ENCODE peak calls at places on chromosome 10, in nine cellular contexts. Z is WTC11, S is non-pigmented ciliary epithelial cell, C is ovary, H is neural crest cell, B is ELF-1, O is NCI-H1436, K is trophoblast cell, P is brain microvascular endothelial cell. Y is an unnamed sample.
A peak's percentile ranks its signal among the peaks of the same experiment; 100 is the strongest.

GRCh38 chr10:110664483-110665420 is 20.6 kb downstream of the RBM20 start:
- DNase-seq in O (no peak), P (peak; percentile 90), B (peak; percentile 59), Z (no peak), S (peak; percentile 66), C (no peak), H (no peak), K (peak; percentile 89), Y (no peak)

GRCh38 chr10:3468919-3469638 is 296.5 kb upstream of the PITRM1 start:
- DNase-seq in C (peak; percentile 61), K (peak; percentile 86), Z (no peak), O (no peak), P (peak; percentile 87), H (no peak), S (peak; percentile 81), B (peak; percentile 60), Y (no peak)

GRCh38 chr10:13740416-13740815 is 153.7 kb downstream of the PRPF18 start:
- DNase-seq in P (no peak), H (no peak), Z (no peak), K (peak; percentile 71), B (peak; percentile 32), S (no peak), O (no peak), C (no peak), Y (no peak)

GRCh38 chr10:76033457-76034196 is 602.2 kb downstream of the LRMDA start:
- DNase-seq in K (no peak), H (no peak), Z (no peak), C (peak; percentile 43), B (peak; percentile 73), P (peak; percentile 2), S (no peak), O (no peak), Y (peak; percentile 51)

GRCh38 chr10:79422178-79422892 is 23.1 kb downstream of the ZCCHC24 start:
- DNase-seq in B (no peak), Z (no peak), C (peak; percentile 72), O (no peak), S (no peak), K (no peak), H (no peak), P (peak; percentile 84), Y (no peak)

GRCh38 chr10:11131112-11131639 is 113.5 kb downstream of the CELF2 start:
- DNase-seq in H (no peak), B (no peak), C (no peak), P (no peak), Z (no peak), K (no peak), O (no peak), S (no peak), Y (no peak)

GRCh38 chr10:119313645-119314044 is 106.3 kb downstream of the GRK5 start:
- DNase-seq in S (no peak), P (no peak), K (no peak), O (no peak), B (no peak), H (no peak), Z (no peak), C (no peak), Y (no peak)

GRCh38 chr10:232061-232460 is 96.8 kb downstream of the ZMYND11 start:
- DNase-seq in P (no peak), O (no peak), K (no peak), H (no peak), B (no peak), Z (no peak), S (no peak), C (no peak), Y (no peak)

GRCh38 chr10:43060291-43060690 is 16.6 kb upstream of the RET start:
- DNase-seq in H (no peak), B (no peak), Z (no peak), P (no peak), C (no peak), O (no peak), S (no peak), K (no peak), Y (no peak)

GRCh38 chr10:3708830-3709229 is 76.2 kb downstream of the KLF6 start:
- DNase-seq in S (no peak), P (peak; percentile 50), Z (no peak), B (no peak), K (peak; percentile 67), O (no peak), C (no peak), H (no peak), Y (no peak)

GRCh38 chr10:75507469-75507868 is 76.0 kb downstream of the LRMDA start:
- DNase-seq in B (no peak), Z (no peak), K (no peak), C (no peak), H (no peak), S (no peak), O (no peak), P (no peak), Y (no peak)

GRCh38 chr10:16950686-16951681 is 133.8 kb upstream of the RSU1 start:
- DNase-seq in B (peak; percentile 69), Z (peak; percentile 55), H (peak; percentile 52), P (peak; percentile 89), C (no peak), O (no peak), S (peak; percentile 66), K (peak; percentile 62), Y (peak; percentile 82)

GRCh38 chr10:89710748-89711147 is 9.4 kb downstream of the KIF20B start:
- DNase-seq in K (no peak), S (no peak), Z (no peak), B (no peak), C (no peak), P (no peak), H (no peak), O (no peak), Y (no peak)

GRCh38 chr10:60986779-60987178 is 42.8 kb upstream of the RHOBTB1 start:
- DNase-seq in C (no peak), O (no peak), P (no peak), B (no peak), K (no peak), Z (no peak), S (no peak), H (no peak), Y (no peak)

GRCh38 chr10:14656052-14656451 is 118.6 kb downstream of the FAM107B start:
- DNase-seq in H (no peak), S (no peak), K (no peak), P (no peak), O (no peak), C (no peak), B (no peak), Z (no peak), Y (no peak)

GRCh38 chr10:75176046-75176445 is 34.5 kb upstream of the VDAC2 start:
- DNase-seq in B (no peak), K (no peak), O (no peak), C (no peak), P (no peak), S (no peak), Z (no peak), H (no peak), Y (no peak)

GRCh38 chr10:95411635-95412034 is 120.8 kb upstream of the PDLIM1 start:
- DNase-seq in S (no peak), H (no peak), C (no peak), K (no peak), O (no peak), B (no peak), P (no peak), Z (peak; percentile 52), Y (no peak)

GRCh38 chr10:109992485-109992884 is 15.3 kb upstream of the ADD3 start:
- DNase-seq in Z (no peak), C (no peak), P (peak; percentile 62), S (peak; percentile 72), O (no peak), K (peak; percentile 34), H (no peak), B (no peak), Y (no peak)

GRCh38 chr10:132399117-132400035 is 2.4 kb downstream of the PWWP2B start:
- DNase-seq in B (no peak), O (peak; percentile 69), P (no peak), S (no peak), K (peak; percentile 61), C (peak; percentile 41), H (no peak), Z (no peak), Y (no peak)

GRCh38 chr10:9056521-9056920 is 1002.0 kb downstream of the GATA3 start:
- DNase-seq in P (no peak), Z (no peak), S (no peak), C (no peak), B (no peak), K (no peak), O (no peak), H (no peak), Y (no peak)

GRCh38 chr10:69934768-69935167 is 117.9 kb upstream of the MACROH2A2 start:
- DNase-seq in K (no peak), P (no peak), Z (no peak), H (no peak), B (no peak), O (no peak), C (no peak), S (no peak), Y (no peak)

GRCh38 chr10:109062371-109062770 is 860.9 kb downstream of the XPNPEP1 start:
- DNase-seq in H (no peak), K (no peak), P (no peak), S (peak; percentile 6), O (no peak), Z (no peak), C (no peak), B (no peak), Y (no peak)

GRCh38 chr10:4825868-4826787 is at the start of gene AKR1E2:
- DNase-seq in B (peak; percentile 89), O (peak; percentile 52), S (peak; percentile 84), Z (peak; percentile 82), P (peak; percentile 91), K (peak; percentile 77), H (peak; percentile 46), C (peak; percentile 85), Y (peak; percentile 92)

Y was measured in H9.